ENCODE peak calls at places on chromosomes 5 and 9, in seven cellular contexts. One of them, this sample, is unnamed.

GRCh38 chr5:98957307-98957706 is 28.5 kb upstream of the CHD1 start:
- DNase-seq in spleen: no peak
- DNase-seq in MM.1S: no peak
- DNase-seq in Peyer's patch: no peak
- DNase-seq in dorsolateral prefrontal cortex: no peak
- DNase-seq in astrocyte of the spinal cord: no peak
- DNase-seq in fibroblast of lung: no peak
- DNase-seq in this sample: no peak

GRCh38 chr5:29161399-29161798 is 2032.1 kb upstream of the CDH6 start:
- DNase-seq in spleen: no peak
- DNase-seq in MM.1S: no peak
- DNase-seq in Peyer's patch: no peak
- DNase-seq in dorsolateral prefrontal cortex: no peak
- DNase-seq in astrocyte of the spinal cord: no peak
- DNase-seq in fibroblast of lung: no peak
- DNase-seq in this sample: no peak

GRCh38 chr9:87503970-87504369 is 6.3 kb downstream of the DAPK1 start:
- DNase-seq in spleen: no peak
- DNase-seq in MM.1S: no peak
- DNase-seq in Peyer's patch: no peak
- DNase-seq in dorsolateral prefrontal cortex: no peak
- DNase-seq in astrocyte of the spinal cord: no peak
- DNase-seq in fibroblast of lung: peak
- DNase-seq in this sample: no peak

GRCh38 chr5:111892949-111893348 is 136.0 kb upstream of the NREP start:
- DNase-seq in spleen: no peak
- DNase-seq in MM.1S: no peak
- DNase-seq in Peyer's patch: no peak
- DNase-seq in dorsolateral prefrontal cortex: no peak
- DNase-seq in astrocyte of the spinal cord: no peak
- DNase-seq in fibroblast of lung: no peak
- DNase-seq in this sample: no peak

GRCh38 chr9:113436753-113437515 is 26.4 kb downstream of the C9orf43 start:
- DNase-seq in spleen: no peak
- DNase-seq in MM.1S: no peak
- DNase-seq in Peyer's patch: no peak
- DNase-seq in dorsolateral prefrontal cortex: no peak
- DNase-seq in astrocyte of the spinal cord: peak
- DNase-seq in fibroblast of lung: peak
- DNase-seq in this sample: no peak

GRCh38 chr5:10272053-10272869 is 22.2 kb downstream of the CCT5 start:
- DNase-seq in spleen: no peak
- DNase-seq in MM.1S: no peak
- DNase-seq in Peyer's patch: no peak
- DNase-seq in dorsolateral prefrontal cortex: no peak
- DNase-seq in astrocyte of the spinal cord: no peak
- DNase-seq in fibroblast of lung: no peak
- DNase-seq in this sample: no peak

GRCh38 chr9:70060148-70060882 is 16.7 kb downstream of the MAMDC2 start:
- DNase-seq in spleen: no peak
- DNase-seq in MM.1S: no peak
- DNase-seq in Peyer's patch: no peak
- DNase-seq in dorsolateral prefrontal cortex: no peak
- DNase-seq in astrocyte of the spinal cord: no peak
- DNase-seq in fibroblast of lung: no peak
- DNase-seq in this sample: no peak

GRCh38 chr9:91905958-91906585 is 44.0 kb downstream of the ROR2 start:
- DNase-seq in spleen: peak
- DNase-seq in MM.1S: peak
- DNase-seq in Peyer's patch: no peak
- DNase-seq in dorsolateral prefrontal cortex: no peak
- DNase-seq in astrocyte of the spinal cord: no peak
- DNase-seq in fibroblast of lung: no peak
- DNase-seq in this sample: peak

GRCh38 chr5:126198509-126198908 is 224.7 kb upstream of the GRAMD2B start:
- DNase-seq in spleen: no peak
- DNase-seq in MM.1S: no peak
- DNase-seq in Peyer's patch: no peak
- DNase-seq in dorsolateral prefrontal cortex: no peak
- DNase-seq in astrocyte of the spinal cord: no peak
- DNase-seq in fibroblast of lung: no peak
- DNase-seq in this sample: no peak

GRCh38 chr9:36092509-36093215 is 43.9 kb upstream of the GLIPR2 start:
- DNase-seq in spleen: no peak
- DNase-seq in MM.1S: peak
- DNase-seq in Peyer's patch: no peak
- DNase-seq in dorsolateral prefrontal cortex: no peak
- DNase-seq in astrocyte of the spinal cord: no peak
- DNase-seq in fibroblast of lung: no peak
- DNase-seq in this sample: no peak

GRCh38 chr5:136133416-136134383 is 1.1 kb downstream of the SMAD5 start:
- DNase-seq in spleen: no peak
- DNase-seq in MM.1S: peak
- DNase-seq in Peyer's patch: peak
- DNase-seq in dorsolateral prefrontal cortex: peak
- DNase-seq in astrocyte of the spinal cord: peak
- DNase-seq in fibroblast of lung: peak
- DNase-seq in this sample: peak

GRCh38 chr5:174925586-174925985 is 201.2 kb downstream of the MSX2 start:
- DNase-seq in spleen: no peak
- DNase-seq in MM.1S: no peak
- DNase-seq in Peyer's patch: no peak
- DNase-seq in dorsolateral prefrontal cortex: no peak
- DNase-seq in astrocyte of the spinal cord: no peak
- DNase-seq in fibroblast of lung: no peak
- DNase-seq in this sample: no peak

GRCh38 chr5:151223447-151224264 is at the start of gene CCDC69:
- DNase-seq in spleen: peak
- DNase-seq in MM.1S: peak
- DNase-seq in Peyer's patch: peak
- DNase-seq in dorsolateral prefrontal cortex: peak
- DNase-seq in astrocyte of the spinal cord: peak
- DNase-seq in fibroblast of lung: peak
- DNase-seq in this sample: peak

GRCh38 chr9:36833954-36834353 is 200.1 kb downstream of the PAX5 start:
- DNase-seq in spleen: no peak
- DNase-seq in MM.1S: no peak
- DNase-seq in Peyer's patch: peak
- DNase-seq in dorsolateral prefrontal cortex: no peak
- DNase-seq in astrocyte of the spinal cord: no peak
- DNase-seq in fibroblast of lung: no peak
- DNase-seq in this sample: no peak

GRCh38 chr9:119634036-119634435 is 264.8 kb upstream of the BRINP1 start:
- DNase-seq in spleen: no peak
- DNase-seq in MM.1S: no peak
- DNase-seq in Peyer's patch: no peak
- DNase-seq in dorsolateral prefrontal cortex: no peak
- DNase-seq in astrocyte of the spinal cord: no peak
- DNase-seq in fibroblast of lung: no peak
- DNase-seq in this sample: no peak

DNA sequence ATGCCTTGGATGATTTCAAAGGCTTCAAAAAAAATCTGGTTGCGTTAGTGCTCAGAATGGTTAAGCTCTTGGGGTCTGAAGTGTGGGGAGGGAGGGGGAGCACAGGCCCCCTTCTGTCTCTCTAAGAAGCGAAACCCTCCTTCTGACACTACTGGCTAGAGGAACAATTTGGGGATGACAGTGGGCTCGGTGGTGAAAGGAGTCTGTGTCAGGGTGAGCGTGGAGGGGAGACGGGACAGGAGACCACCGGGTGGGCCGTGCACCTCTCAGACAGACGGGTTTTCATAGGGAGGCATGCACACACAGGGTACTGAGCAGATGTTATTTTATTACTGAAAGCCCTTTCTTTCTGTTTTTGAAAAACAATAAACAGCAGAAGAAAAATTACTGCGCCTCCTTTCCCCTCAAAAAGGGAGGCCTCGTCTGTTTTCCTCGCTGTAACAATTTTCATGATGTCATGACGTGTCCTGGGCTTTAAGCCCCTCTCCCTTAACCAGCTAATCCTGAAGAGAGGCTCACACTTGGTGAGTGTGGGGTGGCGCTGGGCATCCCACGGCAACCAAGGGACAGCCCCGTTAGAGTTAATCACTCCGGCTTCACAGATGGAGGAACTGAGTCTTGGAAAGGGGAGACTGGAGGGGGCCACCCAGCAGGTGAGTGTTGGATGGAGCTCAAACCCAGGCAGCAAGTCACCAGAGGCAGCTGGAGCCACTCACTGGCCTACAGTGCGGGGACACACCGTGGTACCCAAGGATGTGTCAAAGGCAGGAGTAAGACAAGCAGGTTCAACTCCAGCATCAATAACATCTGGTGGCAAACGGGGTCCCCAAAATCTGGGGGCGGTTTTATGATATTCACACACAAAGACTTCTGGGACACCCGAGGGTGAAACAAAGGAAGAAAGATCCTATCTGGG is 53.4 kb downstream of the PTCH1 start:
- DNase-seq in spleen: no peak
- DNase-seq in MM.1S: peak
- DNase-seq in Peyer's patch: peak
- DNase-seq in dorsolateral prefrontal cortex: no peak
- DNase-seq in astrocyte of the spinal cord: no peak
- DNase-seq in fibroblast of lung: no peak
- DNase-seq in this sample: no peak
- H3K4me3 ChIP-seq in spleen: no peak
- H3K4me3 ChIP-seq in MM.1S: peak
- H3K4me3 ChIP-seq in Peyer's patch: peak
- H3K4me3 ChIP-seq in dorsolateral prefrontal cortex: peak
- H3K4me3 ChIP-seq in astrocyte of the spinal cord: peak
- H3K4me3 ChIP-seq in fibroblast of lung: peak
- H3K4me3 ChIP-seq in this sample: no peak

GRCh38 chr9:93132287-93132927 is 1.6 kb downstream of the NINJ1 start:
- DNase-seq in spleen: peak
- DNase-seq in MM.1S: no peak
- DNase-seq in Peyer's patch: no peak
- DNase-seq in dorsolateral prefrontal cortex: no peak
- DNase-seq in astrocyte of the spinal cord: peak
- DNase-seq in fibroblast of lung: peak
- DNase-seq in this sample: peak

GRCh38 chr9:93129691-93130500 is 4.2 kb downstream of the NINJ1 start:
- DNase-seq in spleen: peak
- DNase-seq in MM.1S: no peak
- DNase-seq in Peyer's patch: no peak
- DNase-seq in dorsolateral prefrontal cortex: no peak
- DNase-seq in astrocyte of the spinal cord: no peak
- DNase-seq in fibroblast of lung: no peak
- DNase-seq in this sample: no peak

GRCh38 chr9:93132946-93133640 is 958 bp downstream of the NINJ1 start:
- DNase-seq in spleen: peak
- DNase-seq in MM.1S: no peak
- DNase-seq in Peyer's patch: no peak
- DNase-seq in dorsolateral prefrontal cortex: no peak
- DNase-seq in astrocyte of the spinal cord: no peak
- DNase-seq in fibroblast of lung: no peak
- DNase-seq in this sample: peak

GRCh38 chr9:93130861-93131481 is 3.1 kb downstream of the NINJ1 start:
- DNase-seq in spleen: peak
- DNase-seq in MM.1S: no peak
- DNase-seq in Peyer's patch: no peak
- DNase-seq in dorsolateral prefrontal cortex: no peak
- DNase-seq in astrocyte of the spinal cord: no peak
- DNase-seq in fibroblast of lung: no peak
- DNase-seq in this sample: no peak

DNA sequence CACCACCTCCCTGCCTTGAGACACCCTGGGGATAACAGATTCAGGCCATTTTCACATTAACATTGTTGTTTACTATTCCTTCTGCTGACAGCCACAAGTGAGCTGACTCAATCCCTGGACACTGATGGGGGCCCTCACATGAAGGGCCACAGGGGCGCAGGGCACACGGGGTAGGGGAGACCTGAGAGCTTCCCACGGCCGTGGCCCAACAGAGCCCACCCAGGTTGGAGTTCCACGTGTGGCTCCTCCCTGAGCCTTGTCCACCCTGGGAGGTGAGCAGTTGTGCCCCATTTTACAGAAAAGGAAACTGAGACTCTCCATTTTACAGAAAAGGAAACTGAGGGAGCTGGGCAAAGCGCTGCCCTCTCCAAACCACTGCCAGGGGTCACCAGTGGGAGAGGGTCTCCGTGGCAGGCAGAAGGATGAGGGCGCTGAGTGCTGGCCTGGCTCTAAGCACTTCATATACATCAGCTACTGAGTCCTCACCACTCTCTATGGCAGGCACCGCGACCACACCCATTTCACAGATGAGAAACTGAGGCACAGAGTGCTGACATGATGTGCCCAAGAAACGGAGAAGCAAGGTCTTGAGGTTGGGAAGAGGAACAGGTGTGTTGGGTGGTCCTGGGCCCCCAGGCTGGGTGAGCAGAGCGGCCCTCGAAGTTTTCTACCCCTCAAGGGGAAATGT is 2.3 kb downstream of the NINJ1 start:
- DNase-seq in spleen: peak
- DNase-seq in MM.1S: no peak
- DNase-seq in Peyer's patch: no peak
- DNase-seq in dorsolateral prefrontal cortex: no peak
- DNase-seq in astrocyte of the spinal cord: no peak
- DNase-seq in fibroblast of lung: no peak
- DNase-seq in this sample: no peak
- H3K4me3 ChIP-seq in spleen: no peak
- H3K4me3 ChIP-seq in MM.1S: no peak
- H3K4me3 ChIP-seq in Peyer's patch: peak
- H3K4me3 ChIP-seq in dorsolateral prefrontal cortex: peak
- H3K4me3 ChIP-seq in astrocyte of the spinal cord: no peak
- H3K4me3 ChIP-seq in fibroblast of lung: no peak
- H3K4me3 ChIP-seq in this sample: no peak

GRCh38 chr5:157540707-157541451 is 34.7 kb downstream of the ADAM19 start:
- DNase-seq in spleen: peak
- DNase-seq in MM.1S: peak
- DNase-seq in Peyer's patch: no peak
- DNase-seq in dorsolateral prefrontal cortex: no peak
- DNase-seq in astrocyte of the spinal cord: peak
- DNase-seq in fibroblast of lung: peak
- DNase-seq in this sample: no peak
- H3K4me3 ChIP-seq in spleen: no peak
- H3K4me3 ChIP-seq in MM.1S: peak
- H3K4me3 ChIP-seq in Peyer's patch: peak
- H3K4me3 ChIP-seq in dorsolateral prefrontal cortex: no peak
- H3K4me3 ChIP-seq in astrocyte of the spinal cord: no peak
- H3K4me3 ChIP-seq in fibroblast of lung: peak
- H3K4me3 ChIP-seq in this sample: no peak

GRCh38 chr9:134374301-134375010 is 48.2 kb downstream of the RXRA start:
- DNase-seq in spleen: no peak
- DNase-seq in MM.1S: no peak
- DNase-seq in Peyer's patch: no peak
- DNase-seq in dorsolateral prefrontal cortex: no peak
- DNase-seq in astrocyte of the spinal cord: no peak
- DNase-seq in fibroblast of lung: no peak
- DNase-seq in this sample: no peak

GRCh38 chr9:134373953-134374300 is 47.7 kb downstream of the RXRA start:
- DNase-seq in spleen: no peak
- DNase-seq in MM.1S: no peak
- DNase-seq in Peyer's patch: no peak
- DNase-seq in dorsolateral prefrontal cortex: no peak
- DNase-seq in astrocyte of the spinal cord: no peak
- DNase-seq in fibroblast of lung: no peak
- DNase-seq in this sample: no peak

GRCh38 chr9:134376386-134377142 is 50.3 kb downstream of the RXRA start:
- DNase-seq in spleen: no peak
- DNase-seq in MM.1S: no peak
- DNase-seq in Peyer's patch: no peak
- DNase-seq in dorsolateral prefrontal cortex: no peak
- DNase-seq in astrocyte of the spinal cord: no peak
- DNase-seq in fibroblast of lung: no peak
- DNase-seq in this sample: no peak

GRCh38 chr9:134375430-134376385 is 49.5 kb downstream of the RXRA start:
- DNase-seq in spleen: no peak
- DNase-seq in MM.1S: no peak
- DNase-seq in Peyer's patch: no peak
- DNase-seq in dorsolateral prefrontal cortex: no peak
- DNase-seq in astrocyte of the spinal cord: peak
- DNase-seq in fibroblast of lung: peak
- DNase-seq in this sample: peak

GRCh38 chr9:134375011-134375390 is 48.7 kb downstream of the RXRA start:
- DNase-seq in spleen: no peak
- DNase-seq in MM.1S: no peak
- DNase-seq in Peyer's patch: no peak
- DNase-seq in dorsolateral prefrontal cortex: no peak
- DNase-seq in astrocyte of the spinal cord: no peak
- DNase-seq in fibroblast of lung: peak
- DNase-seq in this sample: peak
- H3K4me3 ChIP-seq in spleen: no peak
- H3K4me3 ChIP-seq in MM.1S: no peak
- H3K4me3 ChIP-seq in Peyer's patch: peak
- H3K4me3 ChIP-seq in dorsolateral prefrontal cortex: no peak
- H3K4me3 ChIP-seq in astrocyte of the spinal cord: no peak
- H3K4me3 ChIP-seq in fibroblast of lung: no peak
- H3K4me3 ChIP-seq in this sample: no peak

This sample was measured in MG63.